ENCODE peak calls at places on chromosomes 6 and 20, in four cellular contexts. One of them, this sample, is unnamed.

GRCh38 chr6:134925800-134926199 is 24.1 kb downstream of the ALDH8A1 start:
- DNase-seq in H1: no peak
- DNase-seq in K562: no peak
- DNase-seq in glutamatergic neuron: no peak
- DNase-seq in this sample: no peak

GRCh38 chr20:44038681-44039123 is 124.0 kb downstream of the TOX2 start:
- DNase-seq in H1: peak; percentile 30
- DNase-seq in K562: no peak
- DNase-seq in glutamatergic neuron: peak; percentile 88
- DNase-seq in this sample: no peak

GRCh38 chr20:35001596-35002362 is 46.1 kb downstream of the MYH7B start:
- DNase-seq in H1: no peak
- DNase-seq in K562: no peak
- DNase-seq in glutamatergic neuron: no peak
- DNase-seq in this sample: no peak

GRCh38 chr6:141482773-141483172 is 650.0 kb upstream of the GJE1 start:
- DNase-seq in H1: no peak
- DNase-seq in K562: no peak
- DNase-seq in glutamatergic neuron: no peak
- DNase-seq in this sample: no peak

GRCh38 chr6:161273356-161273751 is 507 bp downstream of the AGPAT4 start:
- DNase-seq in H1: no peak
- DNase-seq in K562: peak; percentile 37
- DNase-seq in glutamatergic neuron: peak; percentile 70
- DNase-seq in this sample: no peak

GRCh38 chr6:166360243-166361079 is 18.1 kb upstream of the SFT2D1 start:
- DNase-seq in H1: no peak
- DNase-seq in K562: no peak
- DNase-seq in glutamatergic neuron: peak; percentile 30
- DNase-seq in this sample: peak; percentile 12

GRCh38 chr6:33869121-33869520 is 65.3 kb upstream of the MLN start:
- DNase-seq in H1: no peak
- DNase-seq in K562: no peak
- DNase-seq in glutamatergic neuron: no peak
- DNase-seq in this sample: no peak

GRCh38 chr6:156662025-156662445 is 115.1 kb upstream of the ARID1B start:
- DNase-seq in H1: peak; percentile 88
- DNase-seq in K562: peak; percentile 86
- DNase-seq in glutamatergic neuron: no peak
- DNase-seq in this sample: peak; percentile 77

GRCh38 chr6:32692019-32692418 is 25.6 kb upstream of the HLA-DQB1 start:
- DNase-seq in H1: no peak
- DNase-seq in K562: no peak
- DNase-seq in glutamatergic neuron: peak; percentile 15
- DNase-seq in this sample: peak; percentile 11

GRCh38 chr6:43799671-43800623 is 29.9 kb downstream of the VEGFA start:
- DNase-seq in H1: no peak
- DNase-seq in K562: no peak
- DNase-seq in glutamatergic neuron: no peak
- DNase-seq in this sample: no peak

GRCh38 chr6:43797919-43798318 is 27.9 kb downstream of the VEGFA start:
- DNase-seq in H1: no peak
- DNase-seq in K562: no peak
- DNase-seq in glutamatergic neuron: no peak
- DNase-seq in this sample: no peak

GRCh38 chr6:43796168-43796567 is 26.2 kb downstream of the VEGFA start:
- DNase-seq in H1: no peak
- DNase-seq in K562: no peak
- DNase-seq in glutamatergic neuron: no peak
- DNase-seq in this sample: no peak

GRCh38 chr6:43798688-43799444 is 28.9 kb downstream of the VEGFA start:
- DNase-seq in H1: no peak
- DNase-seq in K562: peak; percentile 87
- DNase-seq in glutamatergic neuron: no peak
- DNase-seq in this sample: no peak

GRCh38 chr6:43796910-43797890 is 27.2 kb downstream of the VEGFA start:
- DNase-seq in H1: no peak
- DNase-seq in K562: no peak
- DNase-seq in glutamatergic neuron: no peak
- DNase-seq in this sample: no peak
- TF ChIP-seq CTCF in H1: peak; percentile 14
- TF ChIP-seq CTCF in K562: peak; percentile 22
- TF ChIP-seq CTCF in glutamatergic neuron: no peak
- TF ChIP-seq CTCF in this sample: no peak

DNA sequence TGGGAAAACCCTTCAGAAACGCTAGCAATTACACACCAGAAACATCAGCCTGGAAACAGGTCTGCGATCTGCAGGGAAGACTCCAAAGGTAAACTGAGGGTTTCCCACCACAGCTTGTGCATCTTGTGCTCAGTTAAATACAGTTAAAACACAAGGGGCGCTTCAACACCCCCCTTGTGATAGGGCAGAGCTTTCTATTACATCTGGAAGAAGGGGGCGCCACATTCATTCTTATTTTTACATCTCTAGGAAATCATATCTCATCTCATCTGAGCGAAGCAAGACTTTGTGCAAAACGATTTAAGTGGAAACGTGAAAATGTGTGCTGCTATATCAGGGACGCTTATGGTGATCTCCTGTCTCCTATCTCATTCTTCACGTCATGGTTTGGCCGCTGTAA is 58.5 kb downstream of the PRND start:
- DNase-seq in H1: no peak
- DNase-seq in K562: no peak
- DNase-seq in glutamatergic neuron: no peak
- DNase-seq in this sample: no peak
- TF ChIP-seq CTCF in H1: peak; percentile 37
- TF ChIP-seq CTCF in K562: peak; percentile 21
- TF ChIP-seq CTCF in glutamatergic neuron: no peak
- TF ChIP-seq CTCF in this sample: no peak

DNA sequence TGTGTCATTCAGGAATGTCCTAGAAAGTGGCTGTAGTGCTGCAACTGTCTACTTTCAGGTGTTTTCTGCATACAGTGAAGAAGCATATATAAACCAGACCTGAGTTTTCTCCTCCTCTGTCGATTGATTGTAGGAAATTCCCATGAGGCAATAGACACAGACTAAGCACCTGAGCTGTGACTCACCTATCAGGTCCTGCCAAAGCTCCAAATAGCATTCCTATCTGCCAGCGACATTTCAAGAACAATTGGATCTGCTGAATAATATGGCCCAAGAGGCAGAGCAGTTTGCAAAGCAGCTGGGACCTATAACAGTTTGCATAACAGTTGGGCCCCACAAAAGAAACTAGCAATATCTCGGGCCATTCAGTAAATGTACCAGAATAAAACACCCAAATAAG is 360.4 kb downstream of the HAO1 start:
- DNase-seq in H1: no peak
- DNase-seq in K562: no peak
- DNase-seq in glutamatergic neuron: no peak
- DNase-seq in this sample: no peak
- TF ChIP-seq CTCF in H1: no peak
- TF ChIP-seq CTCF in K562: no peak
- TF ChIP-seq CTCF in glutamatergic neuron: no peak
- TF ChIP-seq CTCF in this sample: no peak

GRCh38 chr20:13898012-13898612 is 92.3 kb downstream of the SEL1L2 start:
- DNase-seq in H1: no peak
- DNase-seq in K562: no peak
- DNase-seq in glutamatergic neuron: no peak
- DNase-seq in this sample: no peak
- TF ChIP-seq CTCF in H1: peak; percentile 24
- TF ChIP-seq CTCF in K562: peak; percentile 47
- TF ChIP-seq CTCF in glutamatergic neuron: no peak
- TF ChIP-seq CTCF in this sample: no peak

GRCh38 chr20:45301824-45302251 is 4.8 kb upstream of the RBPJL start:
- DNase-seq in H1: no peak
- DNase-seq in K562: no peak
- DNase-seq in glutamatergic neuron: no peak
- DNase-seq in this sample: no peak

GRCh38 chr20:45299786-45300185 is 6.9 kb upstream of the RBPJL start:
- DNase-seq in H1: no peak
- DNase-seq in K562: no peak
- DNase-seq in glutamatergic neuron: no peak
- DNase-seq in this sample: no peak

GRCh38 chr20:45297786-45298497 is 8.7 kb upstream of the RBPJL start:
- DNase-seq in H1: no peak
- DNase-seq in K562: no peak
- DNase-seq in glutamatergic neuron: no peak
- DNase-seq in this sample: no peak

GRCh38 chr20:45303586-45304463 is 2.8 kb upstream of the RBPJL start:
- DNase-seq in H1: no peak
- DNase-seq in K562: no peak
- DNase-seq in glutamatergic neuron: no peak
- DNase-seq in this sample: no peak

DNA sequence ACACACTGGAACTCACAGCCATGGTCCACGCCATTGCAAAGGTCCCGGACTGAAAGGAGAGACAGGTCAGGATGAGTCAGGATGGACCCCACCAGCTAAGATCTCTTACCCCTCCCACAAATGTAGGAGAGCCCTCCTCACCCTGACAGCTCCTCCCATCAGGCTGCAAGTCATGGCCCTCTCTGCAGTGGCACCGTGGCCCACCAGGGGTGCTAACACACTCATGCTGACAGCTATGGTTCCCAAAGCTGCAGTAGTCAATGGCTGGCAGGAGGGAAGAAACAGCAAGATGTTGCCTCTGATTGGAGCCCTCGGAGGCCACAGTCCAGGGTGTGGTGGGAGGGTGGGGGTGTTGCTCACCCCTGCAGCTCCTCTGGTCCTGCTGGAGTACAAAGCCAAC is 5.7 kb upstream of the RBPJL start:
- DNase-seq in H1: peak; percentile 79
- DNase-seq in K562: peak; percentile 71
- DNase-seq in glutamatergic neuron: peak; percentile 79
- DNase-seq in this sample: peak; percentile 62
- TF ChIP-seq CTCF in H1: peak; percentile 81
- TF ChIP-seq CTCF in K562: peak; percentile 66
- TF ChIP-seq CTCF in glutamatergic neuron: peak; percentile 61
- TF ChIP-seq CTCF in this sample: peak; percentile 47

GRCh38 chr6:35195120-35195780 is 18.5 kb upstream of the SCUBE3 start:
- DNase-seq in H1: no peak
- DNase-seq in K562: no peak
- DNase-seq in glutamatergic neuron: no peak
- DNase-seq in this sample: no peak
- TF ChIP-seq CTCF in H1: no peak
- TF ChIP-seq CTCF in K562: peak; percentile 31
- TF ChIP-seq CTCF in glutamatergic neuron: no peak
- TF ChIP-seq CTCF in this sample: no peak

GRCh38 chr20:61159940-61160688 is 91.9 kb upstream of the CDH4 start:
- DNase-seq in H1: no peak
- DNase-seq in K562: no peak
- DNase-seq in glutamatergic neuron: no peak
- DNase-seq in this sample: no peak

GRCh38 chr20:61163027-61163426 is 89.0 kb upstream of the CDH4 start:
- DNase-seq in H1: no peak
- DNase-seq in K562: no peak
- DNase-seq in glutamatergic neuron: no peak
- DNase-seq in this sample: no peak

GRCh38 chr20:61157301-61157700 is 94.8 kb upstream of the CDH4 start:
- DNase-seq in H1: no peak
- DNase-seq in K562: no peak
- DNase-seq in glutamatergic neuron: no peak
- DNase-seq in this sample: no peak

GRCh38 chr20:61162506-61162905 is 89.6 kb upstream of the CDH4 start:
- DNase-seq in H1: no peak
- DNase-seq in K562: no peak
- DNase-seq in glutamatergic neuron: no peak
- DNase-seq in this sample: no peak

DNA sequence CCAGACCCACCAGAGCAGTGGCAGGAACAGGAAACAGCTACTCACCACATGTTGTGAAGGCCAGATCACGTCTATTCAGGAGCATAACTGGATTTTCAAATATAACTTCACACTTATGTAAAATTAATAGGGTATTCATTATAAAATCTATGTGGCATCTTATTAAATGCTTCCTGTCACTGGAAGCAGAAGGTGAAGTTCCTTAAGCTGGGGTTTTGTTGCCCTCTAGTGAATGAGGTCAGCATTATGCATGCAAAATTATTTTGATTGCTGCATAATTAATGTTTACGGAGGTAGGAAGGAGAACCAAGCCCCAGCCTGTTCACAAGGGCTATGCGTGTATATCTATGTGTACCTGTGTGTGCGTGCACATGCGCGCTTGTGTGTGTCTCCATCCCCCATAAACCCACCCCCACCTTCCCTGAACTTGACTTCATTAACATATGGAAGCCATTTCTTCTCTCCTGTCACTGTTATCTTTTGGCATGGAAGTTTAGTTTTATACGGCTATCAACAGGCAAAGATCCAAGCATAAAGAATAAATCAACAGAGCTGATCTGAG is 90.3 kb upstream of the CDH4 start:
- DNase-seq in H1: no peak
- DNase-seq in K562: no peak
- DNase-seq in glutamatergic neuron: no peak
- DNase-seq in this sample: no peak
- TF ChIP-seq CTCF in H1: no peak
- TF ChIP-seq CTCF in K562: peak; percentile 5
- TF ChIP-seq CTCF in glutamatergic neuron: no peak
- TF ChIP-seq CTCF in this sample: no peak

GRCh38 chr20:33686008-33686983 is at the start of gene E2F1:
- DNase-seq in H1: peak; percentile 97
- DNase-seq in K562: peak; percentile 96
- DNase-seq in glutamatergic neuron: peak; percentile 99
- DNase-seq in this sample: peak; percentile 98
- TF ChIP-seq CTCF in H1: peak; percentile 34
- TF ChIP-seq CTCF in K562: peak; percentile 38
- TF ChIP-seq CTCF in glutamatergic neuron: no peak
- TF ChIP-seq CTCF in this sample: no peak

DNA sequence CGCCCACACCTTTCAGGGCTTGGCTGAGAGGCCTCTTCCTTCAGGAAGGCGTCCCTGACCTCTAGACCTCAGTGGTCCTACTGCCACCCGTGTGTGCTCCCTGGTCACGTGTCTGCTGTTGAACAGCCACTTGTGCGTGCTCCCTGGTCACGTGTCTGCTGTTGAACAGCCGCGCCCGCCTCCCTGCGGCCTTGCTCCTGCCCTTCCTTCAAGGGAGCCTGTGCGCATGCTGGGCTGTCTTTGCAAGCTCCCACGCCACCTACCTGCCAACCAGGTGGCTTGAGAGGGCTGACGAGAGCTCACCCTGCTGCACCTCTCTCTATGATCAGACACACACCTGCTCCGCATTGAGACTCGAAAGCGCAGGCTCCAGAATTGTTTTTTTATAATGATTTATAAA is 179.3 kb downstream of the BMP7 start:
- DNase-seq in H1: no peak
- DNase-seq in K562: no peak
- DNase-seq in glutamatergic neuron: no peak
- DNase-seq in this sample: no peak
- TF ChIP-seq CTCF in H1: no peak
- TF ChIP-seq CTCF in K562: no peak
- TF ChIP-seq CTCF in glutamatergic neuron: no peak
- TF ChIP-seq CTCF in this sample: no peak

This sample was measured in nephron progenitor cell.